ENCODE peak calls at places on chromosomes 12 and 14, in six cellular contexts. L is GM04504; B is stimulated activated CD8-positive, alpha-beta memory T cell treated with anti-CD3 and anti-CD28 coated beads, Interleukin-12 subunit alpha, Interleukin-12 subunit beta, amount 100 ng/mL, for 1 hour; N is CD4-positive, alpha-beta T cell; H is dorsolateral prefrontal cortex; O is substantia nigra. P is an unnamed sample.

GRCh38 chr12:709631-710030 is 42.7 kb upstream of the WNK1 start:
- DNase-seq in H (no peak), O (no peak), N (no peak), B (no peak), L (no peak), P (no peak)

GRCh38 chr14:68612049-68612448 is 180.8 kb downstream of the ZFP36L1 start:
- DNase-seq in N (no peak), L (no peak), H (no peak), B (no peak), O (no peak), P (no peak)

GRCh38 chr14:77302926-77303325 is 17.8 kb downstream of the POMT2 start:
- DNase-seq in H (no peak), L (peak; percentile 19), B (no peak), N (no peak), O (no peak), P (peak; percentile 10)

GRCh38 chr12:50803230-50803629 is 39.3 kb downstream of the ATF1 start:
- DNase-seq in B (no peak), N (no peak), L (no peak), O (no peak), H (no peak), P (no peak)

GRCh38 chr14:65377576-65377975 is 35.0 kb upstream of the FUT8 start:
- DNase-seq in L (no peak), O (no peak), N (no peak), H (no peak), B (no peak), P (no peak)

GRCh38 chr12:121579981-121580868 is 598 bp downstream of the KDM2B start:
- DNase-seq in O (peak; percentile 91), L (no peak), H (peak; percentile 75), N (peak; percentile 65), B (peak; percentile 58), P (peak; percentile 63)

GRCh38 chr12:111298583-111299436 is 70.1 kb downstream of the PHETA1 start:
- DNase-seq in H (peak; percentile 62), N (peak; percentile 14), B (peak; percentile 13), O (peak; percentile 29), L (peak; percentile 12), P (peak; percentile 10)

GRCh38 chr12:50087995-50088394 is 2.9 kb downstream of the SMARCD1 start:
- DNase-seq in O (no peak), B (no peak), H (no peak), N (no peak), L (no peak), P (no peak)

GRCh38 chr14:34649344-34649743 is 19.4 kb upstream of the SNX6 start:
- DNase-seq in N (no peak), L (peak; percentile 78), B (no peak), O (no peak), H (no peak), P (no peak)

GRCh38 chr12:1350055-1350933 is 244.1 kb downstream of the FBXL14 start:
- DNase-seq in N (no peak), B (no peak), L (peak; percentile 89), H (no peak), O (no peak), P (no peak)

GRCh38 chr12:132285991-132286681 is 43.3 kb downstream of the GALNT9 start:
- DNase-seq in L (peak; percentile 3), O (peak; percentile 8), N (no peak), B (no peak), H (no peak), P (no peak)

GRCh38 chr14:87494010-87494409 is 499.0 kb downstream of the GALC start:
- DNase-seq in H (no peak), O (no peak), N (no peak), L (no peak), B (no peak), P (no peak)

GRCh38 chr14:89625988-89626806 is 209.2 kb upstream of the FOXN3 start:
- DNase-seq in O (no peak), H (no peak), L (no peak), B (no peak), N (no peak), P (no peak)

GRCh38 chr14:65461730-65462129 is 49.2 kb downstream of the FUT8 start:
- DNase-seq in B (no peak), H (no peak), L (no peak), N (no peak), O (no peak), P (no peak)

GRCh38 chr12:76719171-76719631 is 44.7 kb upstream of the ZDHHC17 start:
- DNase-seq in N (no peak), L (peak; percentile 50), O (peak; percentile 67), H (peak; percentile 50), B (no peak), P (no peak)

GRCh38 chr12:102438047-102438822 is 42.1 kb downstream of the IGF1 start:
- DNase-seq in N (no peak), H (no peak), B (no peak), O (no peak), L (no peak), P (no peak)